ENCODE peak calls at places on chromosomes 16 and 17, in five cellular contexts. A is non-pigmented ciliary epithelial cell; F is RCC 7860; S is kidney epithelial cell; R is CD8-positive, alpha-beta T cell. N is an unnamed sample.

GRCh38 chr17:76142044-76143041 is 1.3 kb upstream of the FOXJ1 start:
- DNase-seq in F (no peak), S (no peak), R (no peak), A (no peak), N (no peak)

GRCh38 chr16:80014241-80014939 is 413.9 kb upstream of the MAF start:
- DNase-seq in S (no peak), F (no peak), R (no peak), A (no peak), N (no peak)

GRCh38 chr16:23999663-24000062 is 163.9 kb downstream of the PRKCB start:
- DNase-seq in F (no peak), S (no peak), R (peak; percentile 25), A (no peak), N (no peak)

GRCh38 chr17:75090871-75091854 is 3.4 kb downstream of the SLC16A5 start:
- DNase-seq in R (no peak), F (no peak), A (no peak), S (no peak), N (no peak)

GRCh38 chr17:63974594-63975192 is 2.0 kb upstream of the SCN4A start:
- DNase-seq in R (no peak), S (peak; percentile 41), A (no peak), F (peak; percentile 79), N (no peak)

GRCh38 chr16:70018254-70018653 is 67.1 kb downstream of the CLEC18A start:
- DNase-seq in R (peak; percentile 62), A (no peak), S (no peak), F (peak; percentile 20), N (peak; percentile 26)

GRCh38 chr16:25707982-25708583 is 16.3 kb downstream of the HS3ST4 start:
- DNase-seq in F (peak; percentile 14), A (no peak), S (no peak), R (no peak), N (no peak)

GRCh38 chr17:50766222-50767023 is 895 bp downstream of the ANKRD40CL start:
- DNase-seq in S (no peak), A (no peak), F (no peak), R (peak; percentile 25), N (no peak)

GRCh38 chr17:7620835-7621234 is 6.1 kb upstream of the FXR2 start:
- DNase-seq in R (no peak), S (no peak), F (no peak), A (no peak), N (no peak)

GRCh38 chr16:66551362-66551761 is 1.0 kb upstream of the CKLF start:
- DNase-seq in S (no peak), R (peak; percentile 69), A (no peak), F (peak; percentile 56), N (peak; percentile 53)

GRCh38 chr16:1331712-1332617 is 1.5 kb upstream of the BAIAP3 start:
- DNase-seq in F (peak; percentile 37), A (no peak), S (peak; percentile 72), R (no peak), N (no peak)

GRCh38 chr17:58525239-58525638 is 10.8 kb upstream of the MTMR4 start:
- DNase-seq in F (no peak), R (no peak), A (peak; percentile 41), S (no peak), N (no peak)